ENCODE peak calls at places on chromosomes 5 and 9, in seven cellular contexts. M, B, X, U, Q, D and G are unnamed samples.

GRCh38 chr9:37554318-37554717 is 21.9 kb downstream of the FBXO10 start:
- DNase-seq in M (no peak), B (no peak), X (no peak), U (no peak), Q (no peak), D (no peak), G (no peak)

GRCh38 chr5:128213340-128213739 is 129.8 kb downstream of the SLC12A2 start:
- DNase-seq in M (peak), B (peak), X (peak), U (no peak), Q (no peak), D (peak), G (no peak)

GRCh38 chr5:174764309-174764708 is 39.9 kb downstream of the MSX2 start:
- DNase-seq in M (no peak), B (no peak), X (no peak), U (no peak), Q (no peak), D (no peak), G (no peak)

GRCh38 chr9:136403538-136403914 is 3.6 kb upstream of the SNAPC4 start:
- DNase-seq in M (no peak), B (no peak), X (no peak), U (no peak), Q (no peak), D (peak), G (no peak)

GRCh38 chr9:89313842-89314241 is 2.8 kb downstream of the CKS2 start:
- DNase-seq in M (no peak), B (no peak), X (no peak), U (no peak), Q (no peak), D (no peak), G (no peak)

GRCh38 chr9:82604947-82605656 is 457.8 kb downstream of the RASEF start:
- DNase-seq in M (no peak), B (peak), X (peak), U (no peak), Q (no peak), D (no peak), G (peak)

GRCh38 chr5:121366515-121366914 is 485.2 kb upstream of the FTMT start:
- DNase-seq in M (no peak), B (no peak), X (no peak), U (no peak), Q (no peak), D (no peak), G (no peak)

GRCh38 chr9:36140086-36141084 is 3.9 kb downstream of the GLIPR2 start:
- DNase-seq in M (no peak), B (no peak), X (no peak), U (no peak), Q (peak), D (no peak), G (no peak)

GRCh38 chr5:141532726-141533125 is 43.8 kb downstream of the PCDHGC5 start:
- DNase-seq in M (no peak), B (no peak), X (no peak), U (no peak), Q (no peak), D (no peak), G (no peak)

GRCh38 chr5:131538177-131538593 is 96.8 kb downstream of the RAPGEF6 start:
- DNase-seq in M (no peak), B (no peak), X (no peak), U (no peak), Q (no peak), D (no peak), G (no peak)

GRCh38 chr9:93702261-93702660 is 125.9 kb downstream of the PHF2 start:
- DNase-seq in M (no peak), B (no peak), X (no peak), U (no peak), Q (no peak), D (no peak), G (no peak)

GRCh38 chr5:115549154-115549553 is 4.6 kb upstream of the FEM1C start:
- DNase-seq in M (no peak), B (no peak), X (no peak), U (no peak), Q (no peak), D (no peak), G (no peak)

GRCh38 chr9:131299346-131299745 is 9.8 kb downstream of the PLPP7 start:
- DNase-seq in M (no peak), B (no peak), X (no peak), U (no peak), Q (no peak), D (no peak), G (no peak)

GRCh38 chr5:169801324-169801777 is 164.3 kb downstream of the DOCK2 start:
- DNase-seq in M (no peak), B (no peak), X (no peak), U (no peak), Q (no peak), D (no peak), G (no peak)

GRCh38 chr9:108182950-108183381 is 672.8 kb downstream of the ACTL7B start:
- DNase-seq in M (no peak), B (no peak), X (no peak), U (no peak), Q (no peak), D (no peak), G (no peak)

GRCh38 chr5:106595864-106596263 is 1074.9 kb downstream of the EFNA5 start:
- DNase-seq in M (no peak), B (no peak), X (no peak), U (no peak), Q (no peak), D (no peak), G (no peak)

GRCh38 chr5:145818604-145819003 is 16.5 kb downstream of the PRELID2 start:
- DNase-seq in M (no peak), B (no peak), X (no peak), U (no peak), Q (no peak), D (no peak), G (no peak)

GRCh38 chr5:143791848-143792701 is 19.9 kb upstream of the HMHB1 start:
- DNase-seq in M (no peak), B (no peak), X (no peak), U (no peak), Q (no peak), D (no peak), G (no peak)

GRCh38 chr5:55159763-55160492 is at the start of gene GPX8:
- DNase-seq in M (no peak), B (peak), X (peak), U (no peak), Q (no peak), D (no peak), G (no peak)

GRCh38 chr5:139954462-139954861 is 88.6 kb downstream of the NRG2 start:
- DNase-seq in M (no peak), B (no peak), X (no peak), U (no peak), Q (no peak), D (no peak), G (no peak)

GRCh38 chr5:180100621-180101450 is 29.3 kb upstream of the RNF130 start:
- DNase-seq in M (no peak), B (no peak), X (no peak), U (no peak), Q (no peak), D (peak), G (no peak)

GRCh38 chr5:56159521-56159947 is 73.6 kb downstream of the ANKRD55 start:
- DNase-seq in M (no peak), B (no peak), X (no peak), U (no peak), Q (no peak), D (no peak), G (no peak)

GRCh38 chr5:174664180-174664850 is 60.1 kb upstream of the MSX2 start:
- DNase-seq in M (no peak), B (no peak), X (no peak), U (no peak), Q (no peak), D (no peak), G (no peak)

GRCh38 chr9:92740015-92740408 is 24.6 kb downstream of the BICD2 start:
- DNase-seq in M (no peak), B (no peak), X (no peak), U (no peak), Q (no peak), D (no peak), G (no peak)

GRCh38 chr9:93633492-93634221 is 57.3 kb downstream of the PHF2 start:
- DNase-seq in M (no peak), B (no peak), X (no peak), U (no peak), Q (peak), D (peak), G (no peak)

GRCh38 chr5:126912607-126913006 is 117.8 kb downstream of the MARCHF3 start:
- DNase-seq in M (no peak), B (no peak), X (no peak), U (no peak), Q (no peak), D (no peak), G (no peak)

GRCh38 chr9:3936520-3937235 is 363.2 kb downstream of the GLIS3 start:
- DNase-seq in M (no peak), B (peak), X (peak), U (no peak), Q (no peak), D (no peak), G (no peak)

GRCh38 chr5:67677422-67677970 is 480.9 kb upstream of the CD180 start:
- DNase-seq in M (no peak), B (no peak), X (no peak), U (no peak), Q (no peak), D (no peak), G (no peak)

GRCh38 chr5:29143266-29143665 is 2050.2 kb upstream of the CDH6 start:
- DNase-seq in M (no peak), B (no peak), X (no peak), U (no peak), Q (no peak), D (no peak), G (no peak)

GRCh38 chr5:111738118-111738517 is 18.9 kb downstream of the NREP start:
- DNase-seq in M (no peak), B (no peak), X (no peak), U (no peak), Q (no peak), D (no peak), G (no peak)

GRCh38 chr5:137487600-137487999 is 11.5 kb downstream of the SPOCK1 start:
- DNase-seq in M (no peak), B (no peak), X (no peak), U (no peak), Q (peak), D (no peak), G (no peak)

GRCh38 chr5:111626473-111627166 is 114.3 kb upstream of the STARD4 start:
- DNase-seq in M (no peak), B (no peak), X (no peak), U (no peak), Q (no peak), D (no peak), G (no peak)

GRCh38 chr5:67050125-67050524 is 146.5 kb downstream of the CD180 start:
- DNase-seq in M (peak), B (no peak), X (no peak), U (no peak), Q (no peak), D (peak), G (no peak)

GRCh38 chr5:143913008-143913752 is 101.2 kb downstream of the HMHB1 start:
- DNase-seq in M (no peak), B (no peak), X (no peak), U (no peak), Q (no peak), D (no peak), G (no peak)

GRCh38 chr5:80686757-80687156 is 32.0 kb upstream of the DHFR start:
- DNase-seq in M (no peak), B (no peak), X (no peak), U (no peak), Q (no peak), D (no peak), G (no peak)

GRCh38 chr9:123322771-123323481 is 33.1 kb upstream of the CRB2 start:
- DNase-seq in M (peak), B (no peak), X (no peak), U (no peak), Q (no peak), D (peak), G (no peak)

GRCh38 chr9:110101531-110102161 is 106.3 kb downstream of the C9orf152 start:
- DNase-seq in M (peak), B (no peak), X (no peak), U (no peak), Q (no peak), D (no peak), G (no peak)

GRCh38 chr9:110214553-110214952 is 6.6 kb upstream of the C9orf152 start:
- DNase-seq in M (peak), B (no peak), X (no peak), U (no peak), Q (no peak), D (no peak), G (no peak)

GRCh38 chr5:135561266-135561665 is 17.5 kb downstream of the CXCL14 start:
- DNase-seq in M (no peak), B (no peak), X (no peak), U (no peak), Q (peak), D (no peak), G (no peak)

GRCh38 chr9:128339761-128340690 is at the start of gene SLC27A4:
- DNase-seq in M (peak), B (peak), X (peak), U (no peak), Q (peak), D (peak), G (peak)
- TF ChIP-seq POLR2A in M (peak), B (peak), X (peak), U (no peak), Q (no peak), D (peak), G (peak)

GRCh38 chr9:114004221-114004716 is 73.8 kb downstream of the AMBP start:
- DNase-seq in M (no peak), B (peak), X (peak), U (no peak), Q (peak), D (peak), G (no peak)
- H3K4me3 ChIP-seq in M (no peak), B (no peak), X (no peak), U (no peak), Q (no peak), D (no peak), G (no peak)

DNA sequence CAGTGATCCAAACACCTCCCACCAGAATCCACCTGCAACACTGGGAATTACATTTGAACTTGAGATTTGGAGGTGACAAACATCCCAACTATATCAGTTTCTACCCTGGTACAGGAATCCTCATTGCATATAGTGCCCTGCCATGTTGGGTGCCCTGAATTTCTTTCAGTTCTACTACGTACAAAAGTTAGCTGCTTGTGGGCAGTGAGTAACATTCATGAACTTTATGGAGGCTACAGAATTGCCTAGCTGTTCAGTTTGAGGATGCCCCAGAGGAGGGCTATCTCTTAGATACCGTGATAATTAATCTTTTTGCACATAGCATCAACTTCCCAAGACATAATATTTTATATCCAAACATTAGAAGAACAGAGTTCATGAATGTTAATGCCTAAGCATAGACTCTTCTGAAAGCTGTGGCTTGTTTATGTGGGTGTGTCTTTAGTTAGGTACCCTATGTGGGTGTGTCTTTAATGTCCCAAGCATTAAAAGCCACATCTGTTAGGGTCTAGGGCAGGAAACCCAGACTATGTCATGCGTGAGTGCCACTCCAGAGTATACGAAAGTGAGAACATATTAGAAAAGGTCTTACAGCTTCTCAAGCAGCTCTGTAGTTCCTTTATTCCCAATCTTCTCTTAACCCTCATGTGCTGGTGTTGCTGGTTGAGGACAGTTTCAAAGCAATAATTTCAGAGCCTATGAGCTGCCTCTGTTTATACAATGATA is 47.0 kb upstream of the CHD1 start:
- DNase-seq in M (no peak), B (no peak), X (no peak), U (no peak), Q (no peak), D (no peak), G (no peak)
- TF ChIP-seq POLR2A in M (no peak), B (no peak), X (no peak), U (no peak), Q (no peak), D (no peak), G (no peak)

GRCh38 chr5:3593771-3594513 is 1.7 kb upstream of the IRX1 start:
- DNase-seq in M (no peak), B (no peak), X (no peak), U (no peak), Q (no peak), D (peak), G (no peak)

GRCh38 chr5:3597002-3597726 is 1.5 kb downstream of the IRX1 start:
- DNase-seq in M (no peak), B (no peak), X (no peak), U (no peak), Q (no peak), D (peak), G (no peak)

GRCh38 chr5:3594514-3595101 is 1.0 kb upstream of the IRX1 start:
- DNase-seq in M (no peak), B (no peak), X (no peak), U (no peak), Q (no peak), D (peak), G (no peak)

GRCh38 chr5:3596261-3596825 is 711 bp downstream of the IRX1 start:
- DNase-seq in M (no peak), B (no peak), X (no peak), U (no peak), Q (no peak), D (peak), G (no peak)

DNA sequence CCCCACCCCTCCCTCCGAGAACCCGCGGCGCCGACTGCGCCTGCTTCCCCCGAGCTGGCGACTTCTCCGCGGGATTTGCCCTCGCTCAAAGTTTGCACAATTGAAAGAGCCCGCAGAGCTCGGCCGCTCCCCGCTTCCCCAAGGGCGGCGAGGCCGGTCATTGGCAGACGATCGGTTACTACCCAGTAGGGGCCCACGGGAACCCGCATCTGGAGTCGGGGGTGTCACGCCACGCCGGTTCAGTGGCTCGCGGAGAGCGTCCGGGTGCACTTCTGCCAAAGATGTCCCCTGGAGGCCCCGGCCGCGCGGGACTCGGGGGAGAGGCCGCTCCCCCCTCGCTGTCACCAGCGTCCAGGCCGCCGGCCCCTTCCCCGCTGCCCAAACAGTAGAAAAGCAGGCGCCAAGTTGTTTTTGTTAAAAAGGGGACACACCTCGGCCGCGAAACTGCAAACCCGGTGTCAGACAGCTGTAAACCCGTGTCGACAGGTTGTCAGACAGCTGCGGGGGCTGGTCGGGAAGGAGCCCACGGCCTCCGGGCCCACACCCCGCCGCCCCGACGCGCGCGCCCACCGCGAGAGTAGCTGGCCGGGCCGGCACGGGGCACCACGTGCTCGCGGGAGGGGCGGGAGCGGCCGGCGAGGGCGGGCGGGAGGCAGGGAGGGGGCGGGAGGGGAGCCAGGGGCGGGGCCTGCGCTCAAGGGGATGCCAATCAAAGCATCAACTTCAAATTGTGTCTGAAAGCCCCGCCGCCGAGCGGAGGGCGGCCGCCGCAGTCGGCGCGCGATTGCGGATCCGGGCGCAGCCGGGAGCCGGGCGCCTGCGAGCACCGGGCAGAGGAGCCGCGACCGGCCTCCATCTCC is at the start of gene IRX1:
- DNase-seq in M (no peak), B (no peak), X (no peak), U (no peak), Q (no peak), D (peak), G (no peak)
- H3K4me3 ChIP-seq in M (peak), B (no peak), X (no peak), U (peak), Q (no peak), D (no peak), G (no peak)

DNA sequence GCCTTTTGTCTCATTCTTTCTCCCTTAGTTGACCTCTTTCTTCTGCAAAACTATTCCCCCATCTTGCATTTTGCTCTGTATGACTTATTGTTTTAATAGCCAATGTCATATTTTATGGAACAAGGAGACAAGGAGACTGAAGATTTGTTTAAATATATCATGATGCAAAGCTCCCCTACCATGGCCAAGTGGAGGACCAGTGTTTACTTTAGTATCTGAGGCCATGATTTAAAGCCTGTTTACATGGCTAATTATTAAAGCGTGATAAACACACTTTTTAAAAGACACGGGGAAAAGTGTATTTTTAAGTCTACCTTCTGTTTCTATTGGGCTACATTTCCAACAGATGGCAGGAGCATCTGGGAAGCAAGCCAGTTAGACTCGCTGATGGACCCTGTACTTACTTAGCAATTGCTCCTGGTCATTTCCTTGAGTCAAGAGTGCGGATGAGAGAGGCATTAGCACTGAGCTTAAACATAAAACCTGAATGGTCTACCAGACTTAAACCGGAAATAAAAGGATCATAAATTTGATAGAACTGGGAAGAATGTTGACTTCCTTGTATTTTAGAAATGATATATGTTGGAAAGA is 480.3 kb upstream of the SEMA6A start:
- DNase-seq in M (no peak), B (peak), X (no peak), U (no peak), Q (no peak), D (no peak), G (no peak)
- TF ChIP-seq POLR2A in M (no peak), B (no peak), X (no peak), U (no peak), Q (no peak), D (no peak), G (no peak)